ENCODE peak calls at places on chromosomes 4 and X, in four cellular contexts. F, I, W and K are unnamed samples.

GRCh38 chr4:14064969-14065368 is 437.4 kb upstream of the BOD1L1 start:
- DNase-seq in F (no peak), W (no peak), I (no peak), K (no peak)

GRCh38 chr4:85039526-85039925 is 73.0 kb upstream of the WDFY3 start:
- DNase-seq in W (no peak), F (peak; percentile 8), I (peak; percentile 10), K (no peak)

GRCh38 chr4:82803746-82804145 is 5.2 kb upstream of the SCD5 start:
- DNase-seq in F (no peak), W (no peak), I (no peak), K (no peak)

GRCh38 chrX:136130931-136131843 is 16.1 kb upstream of the FHL1 start:
- DNase-seq in F (peak; percentile 92), W (no peak), I (peak; percentile 45), K (peak; percentile 87)

GRCh38 chr4:4914059-4914820 is 54.8 kb downstream of the MSX1 start:
- DNase-seq in W (no peak), F (peak; percentile 19), I (peak; percentile 70), K (no peak)

GRCh38 chrX:56029691-56030090 is 202.5 kb upstream of the KLF8 start:
- DNase-seq in I (no peak), F (no peak), W (no peak), K (no peak)

GRCh38 chrX:153725039-153725831 is 579 bp downstream of the ABCD1 start:
- DNase-seq in W (no peak), I (no peak), F (no peak), K (no peak)

GRCh38 chr4:75432683-75433082 is 81.5 kb downstream of the RCHY1 start:
- DNase-seq in W (peak; percentile 12), F (no peak), I (peak; percentile 16), K (peak; percentile 13)

GRCh38 chr4:153293675-153294057 is 50.8 kb upstream of the MND1 start:
- DNase-seq in F (no peak), I (no peak), W (no peak), K (no peak)

GRCh38 chrX:119468930-119469635 is 839 bp downstream of the SLC25A5 start:
- DNase-seq in I (peak; percentile 89), F (peak; percentile 61), W (peak; percentile 90), K (peak; percentile 84)

GRCh38 chrX:20362268-20363002 is 95.7 kb upstream of the RPS6KA3 start:
- DNase-seq in I (peak; percentile 32), F (peak; percentile 64), W (no peak), K (no peak)

GRCh38 chrX:113790987-113791386 is 792.9 kb upstream of the HTR2C start:
- DNase-seq in I (no peak), W (no peak), F (no peak), K (no peak)

GRCh38 chr4:82569727-82570126 is 7.9 kb upstream of the TMEM150C start:
- DNase-seq in F (no peak), I (no peak), W (no peak), K (no peak)

GRCh38 chr4:108772402-108772801 is 9.5 kb upstream of the ETNPPL start:
- DNase-seq in W (no peak), F (no peak), I (no peak), K (no peak)

GRCh38 chr4:55756208-55756607 is 63.4 kb upstream of the EXOC1L start:
- DNase-seq in W (no peak), F (no peak), I (no peak), K (no peak)

GRCh38 chr4:112063260-112063659 is 82.0 kb upstream of the FAM241A start:
- DNase-seq in F (no peak), I (no peak), W (no peak), K (no peak)

GRCh38 chr4:108829981-108830492 is 67.2 kb upstream of the ETNPPL start:
- DNase-seq in I (no peak), W (no peak), F (peak; percentile 19), K (no peak)

GRCh38 chrX:43703211-43703791 is 47.2 kb downstream of the MAOA start:
- DNase-seq in F (peak; percentile 71), I (peak; percentile 6), W (no peak), K (no peak)